ENCODE peak calls at places on chromosomes 13 and 19, in five cellular contexts. Z is epithelial cell of proximal tubule, R is amniotic stem cell, C is GM13977, X is tibial artery. J is an unnamed sample.
A peak's percentile ranks its signal among the peaks of the same experiment; 100 is the strongest.

GRCh38 chr13:24220086-24220703 is 59.7 kb downstream of the SPATA13 start:
- DNase-seq in R (peak; percentile 80), Z (no peak), C (peak; percentile 75), X (no peak), J (no peak)

GRCh38 chr13:44294868-44295267 is 78.8 kb upstream of the SERP2 start:
- DNase-seq in X (no peak), Z (no peak), R (no peak), C (no peak), J (no peak)

GRCh38 chr19:16531380-16531669 is 10.9 kb downstream of the CHERP start:
- DNase-seq in Z (no peak), C (no peak), R (no peak), X (no peak), J (no peak)

GRCh38 chr19:41595890-41596280 is 19.9 kb downstream of the CEACAM21 start:
- DNase-seq in X (no peak), R (no peak), C (no peak), Z (no peak), J (peak; percentile 33)

GRCh38 chr13:40080676-40081075 is 425.2 kb downstream of the COG6 start:
- DNase-seq in C (no peak), R (no peak), X (no peak), Z (no peak), J (no peak)

GRCh38 chr13:113581871-113582270 is 2.7 kb upstream of the TFDP1 start:
- DNase-seq in Z (no peak), X (no peak), R (no peak), C (no peak), J (peak; percentile 27)

GRCh38 chr19:34327851-34328250 is 37.1 kb upstream of the GPI start:
- DNase-seq in X (no peak), Z (no peak), C (no peak), R (no peak), J (no peak)

GRCh38 chr19:12884926-12885748 is 1.9 kb downstream of the KLF1 start:
- DNase-seq in R (no peak), X (peak; percentile 74), C (peak; percentile 83), Z (no peak), J (peak; percentile 71)

GRCh38 chr19:3253270-3253669 is 28.8 kb downstream of the CELF5 start:
- DNase-seq in X (no peak), C (no peak), Z (no peak), R (no peak), J (no peak)

GRCh38 chr19:4122480-4122879 is 1.4 kb downstream of the MAP2K2 start:
- DNase-seq in C (no peak), R (no peak), X (no peak), Z (no peak), J (no peak)

GRCh38 chr13:48542581-48543341 is 9.9 kb upstream of the RCBTB2 start:
- DNase-seq in X (peak; percentile 78), Z (no peak), C (no peak), R (no peak), J (peak; percentile 68)

GRCh38 chr13:102460806-102461205 is 59.0 kb upstream of the FGF14 start:
- DNase-seq in C (no peak), X (no peak), R (no peak), Z (no peak), J (no peak)

GRCh38 chr19:17879466-17879865 is 7.7 kb downstream of the SLC5A5 start:
- DNase-seq in X (no peak), C (no peak), R (no peak), Z (no peak), J (no peak)

GRCh38 chr13:46347277-46347676 is 39.8 kb downstream of the RUBCNL start:
- DNase-seq in Z (no peak), C (no peak), X (no peak), R (no peak), J (no peak)

GRCh38 chr13:97259787-97260641 is 37.9 kb downstream of the MBNL2 start:
- DNase-seq in C (no peak), R (no peak), Z (no peak), X (peak; percentile 66), J (no peak)

GRCh38 chr13:90420683-90421082 is 926.8 kb upstream of the MIR17HG start:
- DNase-seq in X (no peak), Z (no peak), R (no peak), C (no peak), J (no peak)

GRCh38 chr13:44234566-44234965 is 139.1 kb upstream of the SERP2 start:
- DNase-seq in Z (no peak), X (no peak), R (no peak), C (no peak), J (no peak)

GRCh38 chr19:45542234-45542668 is 35.0 kb downstream of the VASP start:
- DNase-seq in Z (no peak), X (no peak), C (no peak), R (no peak), J (no peak)

GRCh38 chr13:40220299-40220935 is 446.0 kb downstream of the FOXO1 start:
- DNase-seq in R (no peak), Z (no peak), C (no peak), X (no peak), J (no peak)

GRCh38 chr13:110265341-110265681 is 41.6 kb downstream of the COL4A1 start:
- DNase-seq in X (no peak), R (no peak), Z (no peak), C (no peak), J (no peak)

GRCh38 chr13:105144936-105145335 is 1390.5 kb downstream of the EFNB2 start:
- DNase-seq in X (no peak), R (no peak), Z (no peak), C (no peak), J (no peak)

GRCh38 chr13:112468069-112468468 is 91.9 kb downstream of the SPACA7 start:
- DNase-seq in Z (no peak), R (no peak), C (no peak), X (no peak), J (no peak)

GRCh38 chr19:48511800-48512503 is at the start of gene LMTK3:
- DNase-seq in R (no peak), X (no peak), C (peak; percentile 78), Z (no peak), J (no peak)

GRCh38 chr13:108700421-108701170 is 71.2 kb downstream of the MYO16 start:
- DNase-seq in Z (no peak), X (no peak), R (no peak), C (no peak), J (no peak)